ENCODE peak calls at places on chromosomes 12 and 14, in nine cellular contexts. F is SK-N-DZ; J is AG10803; A is AG08396; V is posterior cingulate gyrus; Q is stimulated activated naive CD8-positive, alpha-beta T cell treated with anti-CD3 and anti-CD28 coated beads, Interleukin-15, Interleukin-2, amounts not matched to agents 100 U/mL and 50 U/mL, for 24 hours; G is bronchial epithelial cell; B is fibroblast of lung; O is SHP77 treated with DMSO at 0.1 percent for 48 hours. W is an unnamed sample.

GRCh38 chr12:53096089-53096741 is 1.3 kb upstream of the IGFBP6 start:
- DNase-seq in G (peak), A (peak), Q (no peak), V (no peak), J (peak), F (no peak), B (peak), O (no peak), W (no peak)

GRCh38 chr12:116745554-116745953 is 7.4 kb downstream of the RNFT2 start:
- DNase-seq in B (no peak), O (no peak), Q (no peak), V (no peak), G (no peak), F (no peak), A (no peak), J (no peak), W (no peak)

GRCh38 chr12:78959556-78959955 is 95.0 kb downstream of the SYT1 start:
- DNase-seq in O (no peak), A (no peak), G (no peak), J (peak), Q (no peak), B (no peak), V (no peak), F (no peak), W (no peak)

GRCh38 chr12:102879144-102879763 is 37.8 kb downstream of the PAH start:
- DNase-seq in V (peak), O (peak), J (peak), B (peak), A (peak), F (peak), G (peak), Q (peak), W (no peak)

GRCh38 chr12:82507656-82508055 is 149.3 kb downstream of the METTL25 start:
- DNase-seq in F (no peak), J (no peak), Q (no peak), O (no peak), A (no peak), G (no peak), V (no peak), B (no peak), W (no peak)

GRCh38 chr14:102262894-102263462 is 42.0 kb downstream of the MOK start:
- DNase-seq in B (peak), J (no peak), G (peak), O (no peak), V (no peak), A (no peak), F (peak), Q (no peak), W (no peak)

GRCh38 chr14:73295198-73295796 is 58.0 kb downstream of the PAPLN start:
- DNase-seq in Q (no peak), O (peak), A (no peak), G (peak), V (no peak), B (peak), F (peak), J (peak), W (no peak)

GRCh38 chr12:130119241-130119861 is 42.9 kb upstream of the FZD10 start:
- DNase-seq in O (no peak), V (no peak), F (no peak), A (no peak), B (no peak), G (no peak), J (no peak), Q (no peak), W (no peak)

GRCh38 chr14:45156067-45156466 is 20.3 kb downstream of the FANCM start:
- DNase-seq in G (no peak), V (no peak), A (no peak), O (no peak), B (peak), F (no peak), Q (no peak), J (no peak), W (no peak)

GRCh38 chr14:73630009-73630780 is 14.6 kb upstream of the DNAL1 start:
- DNase-seq in V (no peak), F (no peak), O (no peak), A (no peak), G (no peak), J (no peak), B (no peak), Q (no peak), W (no peak)